ENCODE peak calls at places on chromosomes 4 and X, in four cellular contexts. D is OCI-LY7, M is kidney epithelial cell, B is lower lobe of right lung. R is an unnamed sample.

GRCh38 chr4:143773998-143774898 is 73.8 kb upstream of the FREM3 start:
- DNase-seq in B (peak; percentile 49), M (peak; percentile 18), D (peak; percentile 68), R (peak; percentile 78)

GRCh38 chr4:74016068-74016467 is 17.6 kb upstream of the CXCL5 start:
- DNase-seq in B (no peak), M (no peak), D (no peak), R (no peak)

GRCh38 chr4:154082760-154083530 is 294.1 kb upstream of the SFRP2 start:
- DNase-seq in B (no peak), M (peak; percentile 19), D (peak; percentile 8), R (peak; percentile 42)

GRCh38 chr4:113587156-113587555 is 174.4 kb downstream of the CAMK2D start:
- DNase-seq in B (no peak), D (no peak), M (no peak), R (no peak)

GRCh38 chr4:38334791-38335190 is 329.2 kb upstream of the KLF3 start:
- DNase-seq in M (no peak), D (no peak), B (no peak), R (no peak)

GRCh38 chr4:107392951-107393350 is 327.1 kb downstream of the PAPSS1 start:
- DNase-seq in M (peak; percentile 9), D (no peak), B (no peak), R (no peak)

GRCh38 chrX:46180258-46180687 is 364.9 kb downstream of the ZNF674 start:
- DNase-seq in B (no peak), D (no peak), M (no peak), R (no peak)

GRCh38 chrX:70134116-70134477 is 850 bp downstream of the IGBP1 start:
- DNase-seq in M (no peak), B (no peak), D (no peak), R (no peak)

GRCh38 chrX:95949588-95949987 is 735.1 kb upstream of the DIAPH2 start:
- DNase-seq in B (no peak), M (no peak), D (no peak), R (no peak)

GRCh38 chr4:148770377-148770776 is 328.2 kb upstream of the NR3C2 start:
- DNase-seq in M (no peak), D (peak; percentile 3), B (no peak), R (no peak)

GRCh38 chr4:151745727-151746231 is 15.0 kb downstream of the GATB start:
- DNase-seq in D (no peak), M (no peak), B (no peak), R (no peak)

GRCh38 chr4:82797048-82797590 is 1.5 kb downstream of the SCD5 start:
- DNase-seq in M (no peak), D (no peak), B (no peak), R (no peak)

GRCh38 chr4:142846729-142847606 is 867 bp upstream of the INPP4B start:
- DNase-seq in M (no peak), B (no peak), D (peak; percentile 7), R (peak; percentile 77)

GRCh38 chr4:25022198-25022597 is 8.5 kb downstream of the LGI2 start:
- DNase-seq in D (no peak), B (no peak), M (no peak), R (no peak)

GRCh38 chr4:155666701-155667537 is at the start of gene GUCY1A1:
- DNase-seq in M (no peak), D (no peak), B (peak; percentile 78), R (peak; percentile 60)

GRCh38 chr4:20086768-20087167 is 164.9 kb upstream of the SLIT2 start:
- DNase-seq in B (no peak), M (no peak), D (no peak), R (no peak)

GRCh38 chr4:118703118-118703517 is 17.9 kb downstream of the METTL14 start:
- DNase-seq in D (no peak), M (no peak), B (no peak), R (no peak)
- H3K36me3 ChIP-seq in D (peaks cover 88% of the 10 kb centered on the region), M (no peaks in the 10 kb centered on the region), B (peaks cover 98% of the 10 kb centered on the region), R (peaks cover 80% of the 10 kb centered on the region)

GRCh38 chrX:125420809-125421208 is 101.1 kb downstream of the TEX13C start:
- DNase-seq in D (no peak), B (no peak), M (no peak), R (no peak)
- H3K36me3 ChIP-seq in D (no peaks in the 10 kb centered on the region), B (no peaks in the 10 kb centered on the region), M (no peaks in the 10 kb centered on the region), R (no peaks in the 10 kb centered on the region)

GRCh38 chr4:48578132-48578964 is 88.3 kb downstream of the ZAR1 start:
- DNase-seq in M (peak; percentile 25), B (no peak), D (peak; percentile 72), R (peak; percentile 46)

GRCh38 chr4:48571471-48571870 is 81.4 kb downstream of the ZAR1 start:
- DNase-seq in D (no peak), B (no peak), M (no peak), R (no peak)

GRCh38 chr4:48570646-48571220 is 80.7 kb downstream of the ZAR1 start:
- DNase-seq in M (peak; percentile 42), B (no peak), D (no peak), R (no peak)

GRCh38 chr4:48575964-48576363 is 85.9 kb downstream of the ZAR1 start:
- DNase-seq in B (no peak), M (no peak), D (no peak), R (no peak)
- H3K36me3 ChIP-seq in B (peaks cover 70% of the 10 kb centered on the region), M (no peaks in the 10 kb centered on the region), D (peaks cover 60% of the 10 kb centered on the region), R (peaks cover 53% of the 10 kb centered on the region)

GRCh38 chr4:183287309-183287659 is 32.8 kb downstream of the CLDN22 start:
- DNase-seq in M (no peak), D (no peak), B (no peak), R (no peak)

GRCh38 chr4:183284965-183285364 is 35.1 kb downstream of the CLDN22 start:
- DNase-seq in D (no peak), M (no peak), B (no peak), R (no peak)

GRCh38 chr4:183286590-183287308 is 33.3 kb downstream of the CLDN22 start:
- DNase-seq in D (no peak), M (no peak), B (no peak), R (no peak)

GRCh38 chr4:183284229-183284628 is 35.8 kb downstream of the CLDN22 start:
- DNase-seq in M (no peak), D (no peak), B (no peak), R (no peak)

GRCh38 chr4:183285886-183286285 is 34.2 kb downstream of the CLDN22 start:
- DNase-seq in B (no peak), D (no peak), M (no peak), R (no peak)
- H3K36me3 ChIP-seq in B (peaks cover 82% of the 10 kb centered on the region), D (no peaks in the 10 kb centered on the region), M (peaks cover 7% of the 10 kb centered on the region), R (peaks cover 6% of the 10 kb centered on the region)

DNA sequence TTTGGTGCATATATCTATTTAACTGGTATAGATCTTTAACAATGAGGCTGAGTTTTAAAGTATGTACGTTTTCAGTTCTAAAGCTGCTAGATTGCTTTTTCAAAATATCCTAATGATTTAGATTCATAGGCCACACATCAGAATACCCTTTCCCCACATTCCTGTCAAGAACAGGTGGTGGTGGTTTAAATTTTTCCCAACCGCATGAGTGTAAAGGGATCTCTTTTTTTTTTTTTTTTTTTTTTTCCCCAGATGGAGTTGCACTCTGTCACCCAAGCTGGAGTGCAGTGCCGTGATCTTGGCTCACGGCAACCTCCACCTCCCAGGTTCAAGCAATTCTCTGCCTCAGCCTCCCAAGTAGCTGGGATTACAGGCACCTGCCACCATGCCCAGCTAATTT is 28.0 kb downstream of the NUP54 start:
- DNase-seq in D (no peak), M (no peak), B (no peak), R (no peak)
- H3K36me3 ChIP-seq in D (peaks cover 97% of the 10 kb centered on the region), M (no peaks in the 10 kb centered on the region), B (peaks cover 95% of the 10 kb centered on the region), R (peaks cover 88% of the 10 kb centered on the region)

GRCh38 chr4:168919706-168920324 is 90.2 kb downstream of the CBR4 start:
- DNase-seq in D (no peak), M (no peak), B (no peak), R (no peak)
- H3K36me3 ChIP-seq in D (no peaks in the 10 kb centered on the region), M (peaks cover under 1% of the 10 kb centered on the region), B (peaks cover 56% of the 10 kb centered on the region), R (peaks cover 5% of the 10 kb centered on the region)

GRCh38 chr4:4302416-4302815 is 12.4 kb downstream of the ZBTB49 start:
- DNase-seq in D (no peak), B (no peak), M (no peak), R (no peak)
- H3K36me3 ChIP-seq in D (peaks cover 45% of the 10 kb centered on the region), B (peaks cover 64% of the 10 kb centered on the region), M (no peaks in the 10 kb centered on the region), R (peaks cover 17% of the 10 kb centered on the region)

GRCh38 chrX:154082396-154083133 is 15.0 kb downstream of the MECP2 start:
- DNase-seq in M (no peak), D (no peak), B (no peak), R (no peak)
- H3K36me3 ChIP-seq in M (no peaks in the 10 kb centered on the region), D (peaks cover 12% of the 10 kb centered on the region), B (peaks cover 5% of the 10 kb centered on the region), R (peaks cover 25% of the 10 kb centered on the region)

DNA sequence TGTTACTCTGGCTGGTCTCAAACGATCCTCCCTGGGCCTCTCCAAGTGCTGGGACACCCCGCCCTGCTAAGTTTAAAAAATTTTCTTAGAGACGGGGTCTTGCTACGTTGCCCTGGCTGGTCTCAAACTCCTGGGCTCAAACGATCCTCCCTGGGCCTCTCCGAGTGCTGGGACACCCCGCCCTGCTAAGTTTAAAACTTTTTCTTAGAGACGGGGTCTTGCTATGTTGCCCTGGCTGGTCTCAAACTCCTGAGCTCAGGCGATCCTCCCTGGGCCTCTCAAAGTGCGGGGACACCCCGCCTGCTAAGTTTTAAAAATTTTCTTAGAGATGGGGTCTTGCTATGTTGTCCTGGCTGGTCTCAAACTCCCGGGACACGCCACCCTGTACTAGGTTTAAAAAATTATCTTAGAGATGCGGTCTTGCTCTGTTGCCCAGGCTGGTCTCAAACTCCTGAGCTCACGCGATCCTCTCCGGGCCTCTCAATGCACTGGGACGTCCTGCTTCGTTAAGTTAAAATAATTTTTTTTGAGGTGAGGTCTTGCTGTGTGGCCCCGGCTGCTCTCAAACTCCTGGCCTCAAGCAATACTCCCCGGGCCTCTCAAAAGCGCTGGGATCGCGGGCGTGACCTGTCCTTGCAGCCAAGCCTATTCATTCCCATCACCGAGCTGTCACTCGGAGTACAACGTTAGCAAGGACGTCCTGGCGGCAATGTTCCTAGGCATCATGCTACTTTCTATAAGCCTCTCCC is 1.1 kb downstream of the SLC25A6 start:
- DNase-seq in B (peak; percentile 47), D (no peak), M (no peak), R (peak; percentile 3)
- H3K36me3 ChIP-seq in B (peaks cover 53% of the 10 kb centered on the region), D (peaks cover 74% of the 10 kb centered on the region), M (peaks cover 9% of the 10 kb centered on the region), R (peaks cover 70% of the 10 kb centered on the region)

GRCh38 chr4:140013088-140013487 is 140.9 kb downstream of the MAML3 start:
- DNase-seq in D (no peak), M (no peak), B (no peak), R (no peak)
- H3K36me3 ChIP-seq in D (no peaks in the 10 kb centered on the region), M (no peaks in the 10 kb centered on the region), B (no peaks in the 10 kb centered on the region), R (no peaks in the 10 kb centered on the region)

R was measured in WERI-Rb-1.